ENCODE peak calls at places on chromosomes 5 and 9, in seven cellular contexts. B is BJ; R is CD8-positive, alpha-beta memory T cell; H is HTR-8/SVneo; C is Calu3; S is amygdala; K is astrocyte of the spinal cord. Q is an unnamed sample.

GRCh38 chr9:126158591-126159519 is 167.8 kb upstream of the MVB12B start:
- DNase-seq in K (no peak), B (no peak), S (no peak), R (no peak), H (no peak), C (no peak), Q (no peak)

GRCh38 chr9:121672213-121672612 is 20.8 kb downstream of the DAB2IP start:
- DNase-seq in H (no peak), S (no peak), R (no peak), B (no peak), C (no peak), K (no peak), Q (no peak)

GRCh38 chr5:153998010-153998409 is 40.7 kb downstream of the FAM114A2 start:
- DNase-seq in C (no peak), S (no peak), B (no peak), H (no peak), R (no peak), K (no peak), Q (no peak)

GRCh38 chr5:132500244-132500930 is 9.8 kb upstream of the IRF1 start:
- DNase-seq in S (no peak), C (no peak), B (no peak), R (no peak), H (no peak), K (no peak), Q (no peak)

GRCh38 chr5:107040907-107041306 is 629.8 kb downstream of the EFNA5 start:
- DNase-seq in B (no peak), H (no peak), K (no peak), R (no peak), S (no peak), C (no peak), Q (no peak)

GRCh38 chr5:51806677-51807076 is 423.4 kb downstream of the ISL1 start:
- DNase-seq in R (no peak), S (no peak), H (no peak), B (no peak), C (no peak), K (no peak), Q (no peak)

GRCh38 chr5:155886311-155887031 is 440.5 kb upstream of the SGCD start:
- DNase-seq in K (no peak), B (no peak), S (no peak), R (no peak), H (no peak), C (no peak), Q (no peak)

GRCh38 chr9:8361364-8361763 is 561.8 kb upstream of the DMAC1 start:
- DNase-seq in B (no peak), S (no peak), R (no peak), K (no peak), H (no peak), C (no peak), Q (no peak)

GRCh38 chr9:27595733-27596132 is 22.5 kb upstream of the C9orf72 start:
- DNase-seq in R (no peak), H (no peak), S (no peak), C (no peak), K (no peak), B (no peak), Q (no peak)

GRCh38 chr5:125338804-125339203 is 592.4 kb upstream of the ZNF608 start:
- DNase-seq in K (no peak), C (no peak), S (no peak), H (no peak), B (no peak), R (no peak), Q (no peak)

GRCh38 chr5:148586796-148587195 is 67.5 kb downstream of the HTR4 start:
- DNase-seq in R (no peak), B (no peak), C (no peak), H (no peak), S (no peak), K (no peak), Q (no peak)

GRCh38 chr9:98949565-98949964 is 5.9 kb downstream of the COL15A1 start:
- DNase-seq in B (no peak), S (no peak), C (no peak), K (no peak), R (no peak), H (no peak), Q (no peak)

GRCh38 chr9:93967020-93967803 is 12.1 kb upstream of the BARX1 start:
- DNase-seq in C (no peak), K (no peak), S (no peak), R (no peak), B (no peak), H (no peak), Q (no peak)

GRCh38 chr9:20984471-20984870 is 47.0 kb downstream of the HACD4 start:
- DNase-seq in B (peak; percentile 15), R (no peak), H (no peak), K (no peak), C (no peak), S (no peak), Q (no peak)

GRCh38 chr9:36207016-36207415 is 16.3 kb downstream of the CLTA start:
- DNase-seq in H (no peak), B (no peak), C (no peak), S (no peak), K (peak; percentile 43), R (no peak), Q (no peak)

GRCh38 chr5:8399471-8399870 is 530.5 kb downstream of the MTRR start:
- DNase-seq in S (no peak), B (no peak), R (no peak), H (no peak), C (no peak), K (no peak), Q (no peak)

GRCh38 chr5:111697215-111697614 is 59.8 kb downstream of the NREP start:
- DNase-seq in B (no peak), K (no peak), R (no peak), H (no peak), S (no peak), C (no peak), Q (no peak)

GRCh38 chr9:15373201-15373530 is 49.5 kb upstream of the SNAPC3 start:
- DNase-seq in H (no peak), R (no peak), S (no peak), K (peak; percentile 78), B (peak; percentile 23), C (no peak), Q (no peak)

GRCh38 chr5:135213466-135214239 is 179.6 kb upstream of the PITX1 start:
- DNase-seq in B (no peak), K (no peak), S (no peak), R (no peak), C (no peak), H (no peak), Q (no peak)

GRCh38 chr5:149724884-149725283 is 5.2 kb upstream of the PPARGC1B start:
- DNase-seq in B (no peak), H (no peak), C (no peak), R (no peak), K (no peak), S (no peak), Q (no peak)

GRCh38 chr5:92017786-92018185 is 634.7 kb upstream of the ARRDC3 start:
- DNase-seq in H (peak; percentile 21), K (peak; percentile 94), B (peak; percentile 97), S (no peak), C (no peak), R (no peak), Q (no peak)

GRCh38 chr9:89386797-89387196 is 68.5 kb downstream of the SECISBP2 start:
- DNase-seq in B (no peak), R (no peak), S (no peak), C (no peak), K (no peak), H (no peak), Q (no peak)

GRCh38 chr5:1315709-1316587 is 21.1 kb upstream of the TERT start:
- DNase-seq in H (no peak), S (no peak), B (no peak), C (peak; percentile 88), R (peak; percentile 43), K (peak; percentile 2), Q (no peak)

GRCh38 chr5:915946-916345 is 23.3 kb downstream of the TRIP13 start:
- DNase-seq in R (no peak), C (no peak), S (no peak), B (no peak), K (no peak), H (no peak), Q (no peak)

GRCh38 chr9:133787749-133788015 is 49.5 kb upstream of the SARDH start:
- DNase-seq in K (peak; percentile 36), R (no peak), C (no peak), H (no peak), B (no peak), S (no peak), Q (no peak)

GRCh38 chr5:135116146-135116545 is 82.1 kb upstream of the PITX1 start:
- DNase-seq in B (no peak), H (no peak), C (no peak), K (no peak), R (no peak), S (no peak), Q (no peak)

GRCh38 chr5:10215366-10215765 is 34.3 kb downstream of the ATPSCKMT start:
- DNase-seq in H (no peak), K (no peak), B (no peak), C (no peak), S (no peak), R (no peak), Q (no peak)

GRCh38 chr5:109656829-109657228 is 32.9 kb upstream of the MAN2A1 start:
- DNase-seq in R (no peak), H (peak; percentile 30), K (peak; percentile 84), B (peak; percentile 39), S (peak; percentile 17), C (no peak), Q (no peak)

GRCh38 chr5:173495225-173495904 is 121.1 kb downstream of the BOD1 start:
- DNase-seq in H (no peak), B (no peak), S (no peak), R (no peak), C (no peak), K (no peak), Q (no peak)

GRCh38 chr9:37369671-37370070 is 52.8 kb upstream of the GRHPR start:
- DNase-seq in H (no peak), C (no peak), B (no peak), S (no peak), K (no peak), R (no peak), Q (no peak)

GRCh38 chr5:56588636-56589485 is 226.5 kb upstream of the MAP3K1 start:
- DNase-seq in R (peak; percentile 16), B (no peak), C (no peak), H (no peak), S (no peak), K (no peak), Q (peak; percentile 40)

GRCh38 chr9:135062254-135062653 is 25.2 kb upstream of the OLFM1 start:
- DNase-seq in H (no peak), C (no peak), K (no peak), R (no peak), B (no peak), S (no peak), Q (no peak)

GRCh38 chr5:107467137-107467932 is 203.4 kb downstream of the EFNA5 start:
- DNase-seq in B (no peak), K (no peak), H (no peak), S (no peak), C (no peak), R (no peak), Q (no peak)

Q was measured in NK-92 treated with Interleukin-12 subunit alpha and Interleukin-12 subunit beta, amount 100 ng/mL, for 24 hours.